ENCODE peak calls at places on chromosomes 1 and 21, in four cellular contexts. D is HCT116, N is breast epithelium, P is tibial nerve. Y is an unnamed sample.

GRCh38 chr1:107787299-107787698 is 177.7 kb downstream of the VAV3 start:
- DNase-seq in P (no peak), N (no peak), D (no peak), Y (peak)

GRCh38 chr1:154466879-154467767 is 34.9 kb upstream of the TDRD10 start:
- DNase-seq in P (no peak), D (no peak), N (no peak), Y (no peak)

GRCh38 chr1:150807257-150807637 is 813 bp downstream of the CTSK start:
- DNase-seq in D (no peak), P (no peak), N (no peak), Y (no peak)

GRCh38 chr1:56411021-56411420 is 168.3 kb downstream of the PLPP3 start:
- DNase-seq in P (no peak), D (no peak), N (no peak), Y (no peak)

GRCh38 chr21:29490016-29490415 is 191.3 kb downstream of the BACH1 start:
- DNase-seq in D (no peak), P (no peak), N (no peak), Y (no peak)

GRCh38 chr1:154325583-154326545 is 539 bp downstream of the ATP8B2 start:
- DNase-seq in P (peak), N (no peak), D (peak), Y (peak)

GRCh38 chr1:54803761-54804470 is 2.8 kb upstream of the TTC22 start:
- DNase-seq in N (no peak), D (no peak), P (no peak), Y (no peak)

GRCh38 chr1:179953974-179954493 is 576 bp upstream of the CEP350 start:
- DNase-seq in D (no peak), N (no peak), P (no peak), Y (peak)

GRCh38 chr1:5616366-5617178 is 375.7 kb downstream of the NPHP4 start:
- DNase-seq in N (no peak), D (no peak), P (no peak), Y (no peak)

GRCh38 chr1:86990826-86991225 is 76.4 kb downstream of the HS2ST1 start:
- DNase-seq in D (no peak), P (no peak), N (no peak), Y (peak)

GRCh38 chr1:227887697-227888403 is 59.9 kb downstream of the WNT9A start:
- DNase-seq in N (no peak), D (no peak), P (peak), Y (no peak)

GRCh38 chr1:99969260-99969728 is 502 bp upstream of the SLC35A3 start:
- DNase-seq in P (no peak), D (peak), N (no peak), Y (no peak)

GRCh38 chr1:223423641-223424233 is 30.5 kb downstream of the CCDC185 start:
- DNase-seq in D (peak), P (no peak), N (no peak), Y (no peak)

GRCh38 chr1:1059494-1060280 is 14.4 kb downstream of the RNF223 start:
- DNase-seq in N (peak), P (peak), D (no peak), Y (peak)

GRCh38 chr1:63991685-63992084 is 211.7 kb upstream of the UBE2U start:
- DNase-seq in P (no peak), D (no peak), N (no peak), Y (no peak)

GRCh38 chr1:80218112-80218511 is 1211.6 kb upstream of the ADGRL4 start:
- DNase-seq in D (peak), P (no peak), N (no peak), Y (peak)

GRCh38 chr21:45506836-45507522 is 35.3 kb downstream of the SLC19A1 start:
- DNase-seq in N (no peak), P (no peak), D (no peak), Y (no peak)

GRCh38 chr21:41833138-41834115 is 45.7 kb downstream of the PRDM15 start:
- DNase-seq in D (no peak), P (no peak), N (no peak), Y (no peak)

GRCh38 chr1:1927751-1928150 is 8.7 kb upstream of the TMEM52 start:
- DNase-seq in D (no peak), N (no peak), P (no peak), Y (no peak)

GRCh38 chr1:66439028-66439427 is 94.9 kb upstream of the SGIP1 start:
- DNase-seq in N (no peak), D (no peak), P (no peak), Y (peak)

GRCh38 chr1:147089457-147089856 is 82.8 kb downstream of the PRKAB2 start:
- DNase-seq in D (no peak), P (no peak), N (no peak), Y (no peak)

GRCh38 chr1:171718216-171718615 is 23.6 kb downstream of the VAMP4 start:
- DNase-seq in P (no peak), D (no peak), N (no peak), Y (no peak)

GRCh38 chr1:23539698-23540266 is 8.7 kb upstream of the E2F2 start:
- DNase-seq in D (peak), N (peak), P (peak), Y (peak)

GRCh38 chr1:160411231-160411630 is 10.9 kb downstream of the VANGL2 start:
- DNase-seq in P (no peak), N (no peak), D (no peak), Y (no peak)

GRCh38 chr1:62689524-62689923 is 1.3 kb upstream of the DOCK7 start:
- DNase-seq in N (no peak), D (peak), P (no peak), Y (peak)

GRCh38 chr1:18820791-18821641 is 38.4 kb downstream of the TAS1R2 start:
- DNase-seq in D (peak), N (peak), P (peak), Y (peak)

GRCh38 chr1:109931189-109931672 is 20.6 kb downstream of the CSF1 start:
- DNase-seq in N (peak), D (peak), P (peak), Y (peak)

GRCh38 chr1:12229835-12230548 is at the start of gene VPS13D:
- DNase-seq in P (peak), N (peak), D (peak), Y (peak)
- TF ChIP-seq POLR2A in P (peak), N (no peak), D (no peak), Y (peak)

GRCh38 chr1:203290261-203291089 is 14.8 kb upstream of the BTG2 start:
- DNase-seq in D (no peak), N (peak), P (peak), Y (peak)
- TF ChIP-seq POLR2A in D (no peak), N (peak), P (peak), Y (peak)

GRCh38 chr21:22468893-22469292 is 1470.7 kb downstream of the NCAM2 start:
- DNase-seq in P (no peak), D (no peak), N (no peak), Y (no peak)

GRCh38 chr21:22476726-22477646 is 1478.8 kb downstream of the NCAM2 start:
- DNase-seq in D (no peak), P (no peak), N (no peak), Y (no peak)

GRCh38 chr21:22476214-22476613 is 1478.0 kb downstream of the NCAM2 start:
- DNase-seq in D (no peak), N (no peak), P (no peak), Y (no peak)

GRCh38 chr21:22474403-22474802 is 1476.2 kb downstream of the NCAM2 start:
- DNase-seq in D (no peak), N (no peak), P (no peak), Y (no peak)
- TF ChIP-seq POLR2A in D (no peak), N (no peak), P (no peak), Y (no peak)

GRCh38 chr1:194353121-194353520 is 1166.7 kb upstream of the B3GALT2 start:
- DNase-seq in D (no peak), N (no peak), P (no peak), Y (no peak)

GRCh38 chr1:194361374-194362131 is 1175.1 kb upstream of the B3GALT2 start:
- DNase-seq in N (no peak), D (no peak), P (no peak), Y (no peak)

GRCh38 chr1:194355488-194356106 is 1169.2 kb upstream of the B3GALT2 start:
- DNase-seq in D (no peak), P (no peak), N (no peak), Y (no peak)

GRCh38 chr1:194362327-194362726 is 1175.9 kb upstream of the B3GALT2 start:
- DNase-seq in D (no peak), N (no peak), P (no peak), Y (no peak)

GRCh38 chr1:194358208-194358581 is 1171.8 kb upstream of the B3GALT2 start:
- DNase-seq in P (no peak), D (no peak), N (no peak), Y (no peak)
- TF ChIP-seq POLR2A in P (no peak), D (no peak), N (no peak), Y (no peak)

DNA sequence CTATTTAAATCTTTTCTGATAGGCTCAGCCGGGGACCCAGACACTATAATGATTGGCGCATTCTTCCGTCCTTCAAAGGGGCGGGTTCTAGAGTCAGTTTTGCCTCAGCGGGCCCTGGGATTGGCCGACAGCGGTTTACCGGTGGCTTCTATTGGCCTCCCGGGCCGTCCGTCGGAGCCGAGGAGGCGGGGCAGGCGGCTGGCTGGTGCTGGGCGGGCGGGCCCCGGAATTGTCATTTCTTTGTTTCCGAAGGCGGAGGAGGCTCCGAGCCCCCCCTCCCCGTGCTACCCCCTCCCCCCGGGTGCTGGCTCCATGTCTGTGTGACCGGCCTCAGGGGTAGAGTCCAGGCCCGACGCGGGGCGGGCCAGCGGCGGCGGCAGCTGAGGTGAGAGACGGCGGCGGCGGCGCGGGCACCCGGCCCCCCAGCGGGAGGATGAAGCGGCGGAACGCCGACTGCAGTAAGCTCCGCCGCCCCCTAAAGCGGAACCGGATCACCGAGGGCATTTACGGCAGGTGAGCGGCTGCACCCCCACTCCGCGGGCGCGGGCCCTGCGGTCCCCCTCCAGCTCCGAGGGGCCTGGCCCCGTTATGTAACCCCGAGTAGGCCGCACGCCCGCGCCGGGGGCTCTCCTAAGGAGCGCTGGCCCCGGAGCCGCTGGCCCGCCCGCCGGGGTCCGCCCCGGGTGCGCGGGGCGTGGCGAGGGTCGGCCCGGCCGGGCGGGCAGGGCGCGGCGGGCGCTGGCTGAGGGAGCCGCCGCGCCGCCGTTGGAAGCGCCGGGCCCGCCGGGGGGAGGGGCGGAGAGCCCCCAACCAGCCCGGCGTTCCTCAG is at the start of gene MACO1:
- DNase-seq in P (peak), N (peak), D (peak), Y (peak)
- TF ChIP-seq POLR2A in P (no peak), N (no peak), D (no peak), Y (no peak)